ENCODE peak calls at places on chromosomes 6 and 20, in seven cellular contexts. U is aorta, J is psoas muscle, B is right lobe of liver, X is upper lobe of right lung, Y is adipocyte, M is fibroblast of lung. P is an unnamed sample. For H3K36me3, the result is how much of the 10 kb centered on the place peaks cover.

GRCh38 chr6:85744571-85744970 is 101.9 kb upstream of the SYNCRIP start:
- DNase-seq in U (no peak), X (no peak), M (no peak), B (no peak), Y (no peak), J (peak), P (no peak)

GRCh38 chr6:133542056-133542821 is 301.1 kb downstream of the EYA4 start:
- DNase-seq in X (no peak), B (no peak), J (no peak), M (peak), U (no peak), Y (no peak), P (no peak)

GRCh38 chr6:100116409-100117194 is 122.6 kb upstream of the MCHR2 start:
- DNase-seq in M (peak), J (no peak), B (no peak), U (no peak), Y (peak), X (no peak), P (peak)

GRCh38 chr20:2840967-2841531 is 504 bp downstream of the VPS16 start:
- DNase-seq in B (no peak), M (peak), U (peak), X (peak), Y (peak), J (peak), P (no peak)

GRCh38 chr20:32777177-32777956 is 15.2 kb downstream of the DNMT3B start:
- DNase-seq in B (peak), M (peak), Y (no peak), X (no peak), U (no peak), J (no peak), P (no peak)

GRCh38 chr20:43839793-43840199 is 74.9 kb upstream of the TOX2 start:
- DNase-seq in X (no peak), Y (no peak), B (no peak), U (no peak), J (no peak), M (no peak), P (no peak)

GRCh38 chr6:168016176-168016620 is 18.7 kb downstream of the KIF25 start:
- DNase-seq in J (no peak), B (no peak), U (no peak), Y (no peak), X (no peak), M (no peak), P (no peak)

GRCh38 chr20:23061713-23062561 is 12.5 kb upstream of the THBD start:
- DNase-seq in B (no peak), M (peak), J (peak), U (peak), X (no peak), Y (peak), P (no peak)

GRCh38 chr6:125154184-125155135 is 887 bp downstream of the TPD52L1 start:
- DNase-seq in B (peak), Y (peak), J (peak), M (peak), X (peak), U (peak), P (no peak)

GRCh38 chr6:142406131-142406530 is 104.3 kb downstream of the ADGRG6 start:
- DNase-seq in J (no peak), Y (no peak), M (no peak), B (no peak), X (no peak), U (no peak), P (no peak)

GRCh38 chr6:144555078-144555477 is 269.9 kb downstream of the UTRN start:
- DNase-seq in B (no peak), X (no peak), J (no peak), Y (no peak), U (no peak), M (no peak), P (no peak)

GRCh38 chr20:24995741-24996448 is 3.3 kb upstream of the APMAP start:
- DNase-seq in M (no peak), J (peak), B (no peak), Y (peak), U (no peak), X (peak), P (no peak)

GRCh38 chr6:13760948-13761347 is 49.3 kb upstream of the RANBP9 start:
- DNase-seq in Y (peak), B (no peak), U (no peak), M (peak), X (no peak), J (no peak), P (no peak)

GRCh38 chr20:38986663-38987062 is 24.5 kb downstream of the DHX35 start:
- DNase-seq in U (no peak), B (no peak), M (no peak), X (no peak), J (no peak), Y (peak), P (no peak)

GRCh38 chr6:150865406-150866146 is at the start of gene MTHFD1L:
- DNase-seq in J (peak), U (peak), B (peak), X (peak), M (peak), Y (peak), P (no peak)

GRCh38 chr6:87714093-87714809 is 12.2 kb upstream of the AKIRIN2 start:
- DNase-seq in X (no peak), Y (peak), J (no peak), M (peak), U (no peak), B (no peak), P (no peak)

GRCh38 chr6:83096791-83097190 is 29.3 kb downstream of the DOP1A start:
- DNase-seq in J (no peak), U (no peak), Y (peak), X (no peak), M (peak), B (no peak), P (no peak)

GRCh38 chr6:146200136-146200708 is 171.4 kb downstream of the GRM1 start:
- DNase-seq in B (no peak), J (no peak), Y (peak), X (no peak), M (peak), U (no peak), P (peak)

GRCh38 chr20:56202493-56203077 is 45.9 kb upstream of the MC3R start:
- DNase-seq in M (no peak), J (no peak), Y (peak), B (no peak), X (no peak), U (no peak), P (no peak)

GRCh38 chr6:143062551-143062950 is 1.9 kb downstream of the AIG1 start:
- DNase-seq in J (no peak), M (no peak), Y (no peak), X (no peak), U (no peak), B (no peak), P (no peak)

GRCh38 chr6:113347420-113347819 is 509.7 kb upstream of the MARCKS start:
- DNase-seq in U (no peak), X (no peak), M (peak), J (no peak), Y (peak), B (no peak), P (no peak)

GRCh38 chr6:52596371-52597028 is 19.6 kb upstream of the TRAM2 start:
- DNase-seq in Y (peak), J (no peak), U (no peak), X (no peak), M (peak), B (no peak), P (no peak)

GRCh38 chr6:1312444-1313363 is 806 bp downstream of the FOXQ1 start:
- DNase-seq in M (no peak), U (no peak), J (no peak), Y (peak), B (no peak), X (peak), P (no peak)

GRCh38 chr6:139175389-139175788 is 40.5 kb downstream of the HECA start:
- DNase-seq in M (no peak), U (no peak), B (no peak), J (no peak), X (no peak), Y (no peak), P (no peak)

GRCh38 chr6:139186242-139186641 is 51.4 kb downstream of the HECA start:
- DNase-seq in Y (no peak), U (no peak), J (no peak), M (no peak), X (no peak), B (no peak), P (no peak)

GRCh38 chr6:139184050-139184826 is 49.4 kb downstream of the HECA start:
- DNase-seq in B (no peak), Y (no peak), J (no peak), M (no peak), U (no peak), X (no peak), P (no peak)

DNA sequence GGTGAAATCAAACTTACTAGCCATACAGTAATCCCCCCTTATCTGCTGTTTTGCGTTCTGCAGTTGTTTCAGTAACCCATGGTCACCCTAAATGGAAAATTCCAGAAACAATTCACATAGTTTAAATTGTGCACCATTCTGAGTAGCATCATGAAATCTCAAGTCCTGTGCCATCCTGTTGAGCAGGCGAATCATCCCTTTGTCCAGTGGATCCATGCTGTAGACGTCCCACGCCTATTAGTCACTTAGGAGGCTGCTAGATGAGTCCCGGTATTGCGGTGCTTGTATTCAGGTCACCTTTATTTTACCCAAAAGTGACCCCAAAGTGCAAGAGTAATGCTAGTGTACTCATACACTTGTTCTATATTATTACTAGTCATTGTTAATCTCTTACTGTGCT is 46.4 kb downstream of the HECA start:
- DNase-seq in J (no peak), X (no peak), M (no peak), B (no peak), U (no peak), Y (no peak), P (no peak)
- H3K36me3 ChIP-seq in J (under half), X (half or more), M (under half), B (under half), U (under half), Y (under half), P (half or more)

GRCh38 chr20:50219520-50220086 is 29.0 kb downstream of the CEBPB start:
- DNase-seq in U (no peak), B (peak), J (no peak), Y (no peak), X (no peak), M (peak), P (no peak)
- H3K36me3 ChIP-seq in U (under half), B (under half), J (under half), Y (under half), X (under half), M (under half), P (under half)

DNA sequence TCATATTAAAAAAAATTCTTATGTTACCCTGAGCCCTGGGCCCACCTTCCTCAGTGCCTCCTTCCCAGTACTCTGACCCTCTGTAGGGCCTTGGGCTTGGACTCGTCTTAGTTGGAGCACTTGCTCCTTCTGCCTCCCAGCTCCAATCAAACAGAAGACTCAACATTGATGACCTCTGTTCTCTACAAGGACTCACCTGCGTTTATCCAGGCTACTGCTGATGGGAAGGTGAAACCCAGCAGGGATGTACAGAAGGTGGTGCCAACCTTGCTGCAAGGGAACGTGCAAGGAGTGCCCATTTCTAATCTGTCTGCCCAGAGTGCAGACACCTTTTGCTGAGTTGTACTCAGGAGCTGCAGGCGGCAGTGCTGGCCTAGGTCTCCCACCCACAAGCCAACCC is 38.9 kb downstream of the FYN start:
- DNase-seq in B (no peak), M (no peak), Y (no peak), U (no peak), J (no peak), X (no peak), P (no peak)
- H3K36me3 ChIP-seq in B (under half), M (under half), Y (under half), U (under half), J (under half), X (under half), P (under half)

DNA sequence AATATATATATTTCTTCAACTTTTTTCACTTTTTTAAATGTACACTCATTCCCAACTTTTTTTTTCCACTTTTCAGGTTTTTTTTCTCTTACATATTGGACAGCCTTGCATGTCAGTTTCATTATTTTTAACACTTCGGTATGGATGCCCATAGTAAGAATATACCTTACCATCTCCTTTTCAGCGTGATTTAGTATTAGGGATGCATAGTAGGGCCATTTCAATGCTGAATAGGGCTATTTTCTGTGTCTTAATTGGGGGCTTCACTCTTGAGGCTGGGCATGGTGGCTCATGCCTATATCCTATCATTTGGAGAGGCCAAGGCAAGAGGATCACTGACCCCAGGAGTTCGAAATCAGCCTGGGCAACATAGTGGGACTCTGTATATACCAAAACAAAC is 6.7 kb downstream of the RNF114 start:
- DNase-seq in M (no peak), B (no peak), X (no peak), Y (no peak), U (peak), J (no peak), P (no peak)
- H3K36me3 ChIP-seq in M (under half), B (under half), X (half or more), Y (half or more), U (under half), J (under half), P (half or more)

DNA sequence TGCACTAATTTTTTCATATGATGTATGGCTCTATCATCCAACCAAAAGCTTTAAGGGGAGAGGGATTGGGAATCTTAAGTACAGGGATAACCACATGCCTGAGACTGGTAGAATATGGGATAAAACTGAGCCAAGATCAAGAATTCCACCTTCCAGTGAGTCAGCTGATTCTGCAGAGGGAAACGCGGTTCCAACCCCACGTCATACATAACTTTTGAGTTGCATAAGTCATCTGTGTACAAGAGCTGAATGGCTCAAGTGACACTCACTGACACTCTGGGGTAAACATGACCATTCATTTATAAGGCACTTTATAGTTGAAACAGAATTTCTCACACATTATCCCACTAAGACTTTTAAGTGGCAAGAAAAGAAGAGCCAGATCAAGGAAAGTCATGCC is 16.4 kb downstream of the TRIM27 start:
- DNase-seq in M (peak), Y (peak), X (no peak), U (no peak), J (no peak), B (no peak), P (no peak)
- H3K36me3 ChIP-seq in M (under half), Y (half or more), X (half or more), U (under half), J (under half), B (under half), P (half or more)

DNA sequence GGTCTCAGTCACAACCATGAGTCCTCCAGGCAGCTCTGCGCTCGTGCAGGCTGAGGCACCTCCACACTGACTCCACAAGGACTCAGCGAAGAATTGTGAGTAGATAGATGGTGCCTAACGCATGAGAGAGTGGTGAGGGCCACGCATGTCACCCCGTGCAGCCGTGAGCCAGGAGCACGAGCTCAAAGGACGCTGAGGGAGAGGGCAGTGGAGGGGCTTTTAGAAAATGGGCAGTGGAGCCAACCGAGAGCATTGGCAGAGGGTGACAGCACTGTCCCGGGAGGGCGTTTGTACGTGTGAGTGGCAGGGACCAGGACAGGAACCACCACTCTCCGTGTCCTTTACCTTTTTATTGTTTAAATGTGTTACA is 105.6 kb downstream of the PSMB1 start:
- DNase-seq in B (no peak), Y (no peak), J (no peak), M (no peak), X (peak), U (no peak), P (no peak)
- H3K36me3 ChIP-seq in B (under half), Y (under half), J (under half), M (under half), X (under half), U (under half), P (under half)

GRCh38 chr6:160221918-160222317 is 36.7 kb downstream of the SLC22A2 start:
- DNase-seq in Y (no peak), X (no peak), U (no peak), J (no peak), M (no peak), B (no peak), P (no peak)
- H3K36me3 ChIP-seq in Y (under half), X (under half), U (under half), J (under half), M (under half), B (under half), P (under half)

GRCh38 chr6:157181649-157182048 is 141.7 kb downstream of the TMEM242 start:
- DNase-seq in J (no peak), M (no peak), Y (no peak), U (no peak), B (no peak), X (no peak), P (no peak)
- H3K36me3 ChIP-seq in J (under half), M (under half), Y (under half), U (under half), B (under half), X (under half), P (under half)

GRCh38 chr6:134979142-134979541 is 29.2 kb upstream of the ALDH8A1 start:
- DNase-seq in J (no peak), Y (no peak), M (no peak), X (no peak), B (no peak), U (no peak), P (no peak)

GRCh38 chr6:134984821-134985220 is 34.9 kb upstream of the ALDH8A1 start:
- DNase-seq in J (no peak), Y (peak), U (no peak), B (no peak), X (no peak), M (peak), P (no peak)

GRCh38 chr6:134983823-134984222 is 33.9 kb upstream of the ALDH8A1 start:
- DNase-seq in M (no peak), Y (no peak), X (no peak), B (peak), J (no peak), U (no peak), P (no peak)

GRCh38 chr6:134982161-134982560 is 32.3 kb upstream of the ALDH8A1 start:
- DNase-seq in B (no peak), M (no peak), J (no peak), X (no peak), Y (no peak), U (no peak), P (no peak)

DNA sequence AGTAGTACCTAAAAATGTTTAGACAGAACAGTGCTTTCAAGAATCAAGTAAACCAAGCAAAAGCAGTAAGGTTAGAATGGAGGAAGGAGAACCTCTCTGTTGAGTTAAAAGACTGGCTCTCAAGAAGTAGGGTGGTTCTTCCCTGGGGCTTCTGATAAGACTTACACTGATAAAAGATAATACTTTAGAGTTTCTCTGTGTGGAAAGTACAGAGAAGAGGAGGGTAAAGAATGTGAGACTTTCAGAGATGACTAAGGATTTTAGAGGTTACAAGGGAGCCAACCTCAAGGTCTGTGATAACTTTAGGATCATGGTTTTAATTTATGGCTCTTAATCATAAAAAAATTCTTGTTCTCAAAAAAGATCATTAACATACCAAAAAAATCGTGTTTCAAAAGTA is 30.9 kb upstream of the ALDH8A1 start:
- DNase-seq in J (no peak), B (no peak), U (no peak), M (no peak), Y (no peak), X (no peak), P (no peak)
- H3K36me3 ChIP-seq in J (under half), B (under half), U (under half), M (under half), Y (half or more), X (half or more), P (half or more)

GRCh38 chr20:8807480-8808179 is 261.3 kb upstream of the PLCB4 start:
- DNase-seq in U (no peak), J (no peak), Y (no peak), X (no peak), B (no peak), M (no peak), P (no peak)
- H3K36me3 ChIP-seq in U (under half), J (under half), Y (under half), X (under half), B (under half), M (under half), P (under half)

P was measured in SK-N-MC.